ENCODE peak calls at places on chromosomes 2 and 18, in nine cellular contexts. One of them, this sample, is unnamed. For H3K4me1, the result is how much of the 10 kb centered on the place peaks cover.

GRCh38 chr2:29223851-29224692 is 108.9 kb downstream of the CLIP4 start:
- DNase-seq in adrenal gland: peak
- DNase-seq in psoas muscle: peak
- DNase-seq in mucosa of descending colon: no peak
- DNase-seq in heart left ventricle: peak
- DNase-seq in stomach: no peak
- DNase-seq in H9: no peak
- DNase-seq in pancreas: peak
- DNase-seq in spleen: peak
- DNase-seq in this sample: peak

GRCh38 chr2:52395912-52396311 is 1364.0 kb upstream of the NRXN1 start:
- DNase-seq in spleen: no peak
- DNase-seq in pancreas: no peak
- DNase-seq in heart left ventricle: no peak
- DNase-seq in H9: no peak
- DNase-seq in stomach: no peak
- DNase-seq in mucosa of descending colon: no peak
- DNase-seq in psoas muscle: no peak
- DNase-seq in adrenal gland: no peak
- DNase-seq in this sample: no peak

GRCh38 chr2:147628971-147629421 is 215.8 kb upstream of the ACVR2A start:
- DNase-seq in adrenal gland: no peak
- DNase-seq in H9: no peak
- DNase-seq in stomach: no peak
- DNase-seq in pancreas: no peak
- DNase-seq in mucosa of descending colon: no peak
- DNase-seq in heart left ventricle: no peak
- DNase-seq in psoas muscle: no peak
- DNase-seq in spleen: no peak
- DNase-seq in this sample: no peak

GRCh38 chr2:145066795-145067194 is 546.9 kb upstream of the ZEB2 start:
- DNase-seq in adrenal gland: no peak
- DNase-seq in stomach: no peak
- DNase-seq in H9: no peak
- DNase-seq in psoas muscle: peak
- DNase-seq in mucosa of descending colon: no peak
- DNase-seq in pancreas: no peak
- DNase-seq in spleen: no peak
- DNase-seq in heart left ventricle: no peak
- DNase-seq in this sample: no peak

GRCh38 chr2:37775908-37776250 is 104.4 kb upstream of the CDC42EP3 start:
- DNase-seq in adrenal gland: no peak
- DNase-seq in heart left ventricle: no peak
- DNase-seq in pancreas: no peak
- DNase-seq in mucosa of descending colon: no peak
- DNase-seq in stomach: no peak
- DNase-seq in spleen: no peak
- DNase-seq in psoas muscle: no peak
- DNase-seq in H9: no peak
- DNase-seq in this sample: peak

GRCh38 chr2:42102606-42103450 is 55.0 kb downstream of the PKDCC start:
- DNase-seq in H9: peak
- DNase-seq in pancreas: peak
- DNase-seq in stomach: peak
- DNase-seq in spleen: peak
- DNase-seq in psoas muscle: peak
- DNase-seq in heart left ventricle: peak
- DNase-seq in adrenal gland: peak
- DNase-seq in mucosa of descending colon: peak
- DNase-seq in this sample: no peak

GRCh38 chr2:27888790-27889189 is 1.4 kb downstream of the RBKS start:
- DNase-seq in spleen: no peak
- DNase-seq in stomach: no peak
- DNase-seq in adrenal gland: no peak
- DNase-seq in H9: no peak
- DNase-seq in psoas muscle: no peak
- DNase-seq in heart left ventricle: no peak
- DNase-seq in pancreas: no peak
- DNase-seq in mucosa of descending colon: no peak
- DNase-seq in this sample: no peak

GRCh38 chr2:229202646-229203045 is 68.4 kb downstream of the PID1 start:
- DNase-seq in pancreas: no peak
- DNase-seq in mucosa of descending colon: no peak
- DNase-seq in H9: no peak
- DNase-seq in heart left ventricle: no peak
- DNase-seq in adrenal gland: no peak
- DNase-seq in stomach: no peak
- DNase-seq in spleen: no peak
- DNase-seq in psoas muscle: no peak
- DNase-seq in this sample: no peak

GRCh38 chr2:154032220-154032619 is 160.5 kb downstream of the GALNT13 start:
- DNase-seq in stomach: no peak
- DNase-seq in adrenal gland: no peak
- DNase-seq in mucosa of descending colon: no peak
- DNase-seq in heart left ventricle: no peak
- DNase-seq in psoas muscle: no peak
- DNase-seq in H9: no peak
- DNase-seq in spleen: no peak
- DNase-seq in pancreas: no peak
- DNase-seq in this sample: no peak

GRCh38 chr18:6614952-6615351 is 114.6 kb upstream of the ARHGAP28 start:
- DNase-seq in psoas muscle: no peak
- DNase-seq in mucosa of descending colon: no peak
- DNase-seq in heart left ventricle: no peak
- DNase-seq in pancreas: no peak
- DNase-seq in spleen: no peak
- DNase-seq in stomach: no peak
- DNase-seq in H9: no peak
- DNase-seq in adrenal gland: no peak
- DNase-seq in this sample: no peak

GRCh38 chr2:150391779-150392178 is 95.7 kb downstream of the RND3 start:
- DNase-seq in mucosa of descending colon: no peak
- DNase-seq in pancreas: no peak
- DNase-seq in psoas muscle: no peak
- DNase-seq in spleen: no peak
- DNase-seq in adrenal gland: no peak
- DNase-seq in stomach: no peak
- DNase-seq in heart left ventricle: no peak
- DNase-seq in H9: no peak
- DNase-seq in this sample: no peak

GRCh38 chr2:172106128-172106961 is 3.6 kb upstream of the DLX2 start:
- DNase-seq in mucosa of descending colon: peak
- DNase-seq in pancreas: no peak
- DNase-seq in stomach: no peak
- DNase-seq in spleen: peak
- DNase-seq in psoas muscle: peak
- DNase-seq in heart left ventricle: no peak
- DNase-seq in adrenal gland: no peak
- DNase-seq in H9: peak
- DNase-seq in this sample: no peak

GRCh38 chr2:135600915-135601314 is 69.6 kb downstream of the R3HDM1 start:
- DNase-seq in mucosa of descending colon: no peak
- DNase-seq in stomach: no peak
- DNase-seq in pancreas: no peak
- DNase-seq in H9: no peak
- DNase-seq in adrenal gland: no peak
- DNase-seq in spleen: no peak
- DNase-seq in psoas muscle: no peak
- DNase-seq in heart left ventricle: no peak
- DNase-seq in this sample: no peak

GRCh38 chr2:138094031-138094430 is 129.8 kb downstream of the HNMT start:
- DNase-seq in stomach: no peak
- DNase-seq in spleen: no peak
- DNase-seq in H9: no peak
- DNase-seq in heart left ventricle: no peak
- DNase-seq in adrenal gland: no peak
- DNase-seq in mucosa of descending colon: no peak
- DNase-seq in pancreas: no peak
- DNase-seq in psoas muscle: no peak
- DNase-seq in this sample: no peak

GRCh38 chr18:24460388-24460787 is at the start of gene HRH4:
- DNase-seq in mucosa of descending colon: no peak
- DNase-seq in stomach: no peak
- DNase-seq in heart left ventricle: no peak
- DNase-seq in H9: no peak
- DNase-seq in spleen: no peak
- DNase-seq in pancreas: no peak
- DNase-seq in psoas muscle: no peak
- DNase-seq in adrenal gland: no peak
- DNase-seq in this sample: no peak

GRCh38 chr2:148978736-148979135 is 59.8 kb upstream of the LYPD6B start:
- DNase-seq in pancreas: no peak
- DNase-seq in psoas muscle: no peak
- DNase-seq in H9: no peak
- DNase-seq in mucosa of descending colon: no peak
- DNase-seq in spleen: no peak
- DNase-seq in stomach: no peak
- DNase-seq in heart left ventricle: no peak
- DNase-seq in adrenal gland: no peak
- DNase-seq in this sample: no peak

GRCh38 chr18:79919089-79919488 is 32.4 kb downstream of the SLC66A2 start:
- DNase-seq in mucosa of descending colon: peak
- DNase-seq in spleen: peak
- DNase-seq in stomach: peak
- DNase-seq in H9: peak
- DNase-seq in heart left ventricle: no peak
- DNase-seq in adrenal gland: peak
- DNase-seq in psoas muscle: peak
- DNase-seq in pancreas: peak
- DNase-seq in this sample: peak

GRCh38 chr2:118643286-118643685 is 204.2 kb downstream of the EN1 start:
- DNase-seq in heart left ventricle: no peak
- DNase-seq in mucosa of descending colon: no peak
- DNase-seq in stomach: no peak
- DNase-seq in H9: no peak
- DNase-seq in spleen: no peak
- DNase-seq in adrenal gland: no peak
- DNase-seq in pancreas: no peak
- DNase-seq in psoas muscle: no peak
- DNase-seq in this sample: no peak

GRCh38 chr2:235003096-235003775 is 51.4 kb downstream of the SH3BP4 start:
- DNase-seq in mucosa of descending colon: no peak
- DNase-seq in adrenal gland: no peak
- DNase-seq in heart left ventricle: no peak
- DNase-seq in H9: no peak
- DNase-seq in pancreas: no peak
- DNase-seq in psoas muscle: peak
- DNase-seq in spleen: peak
- DNase-seq in stomach: no peak
- DNase-seq in this sample: no peak
- H3K4me1 ChIP-seq in mucosa of descending colon: under half
- H3K4me1 ChIP-seq in adrenal gland: under half
- H3K4me1 ChIP-seq in heart left ventricle: under half
- H3K4me1 ChIP-seq in H9: under half
- H3K4me1 ChIP-seq in pancreas: half or more
- H3K4me1 ChIP-seq in psoas muscle: under half
- H3K4me1 ChIP-seq in spleen: under half
- H3K4me1 ChIP-seq in stomach: half or more
- H3K4me1 ChIP-seq in this sample: under half

GRCh38 chr2:71457959-71458322 is 4.6 kb downstream of the DYSF start:
- DNase-seq in spleen: no peak
- DNase-seq in heart left ventricle: no peak
- DNase-seq in H9: no peak
- DNase-seq in psoas muscle: no peak
- DNase-seq in stomach: no peak
- DNase-seq in pancreas: no peak
- DNase-seq in adrenal gland: no peak
- DNase-seq in mucosa of descending colon: no peak
- DNase-seq in this sample: no peak
- H3K4me1 ChIP-seq in spleen: half or more
- H3K4me1 ChIP-seq in heart left ventricle: half or more
- H3K4me1 ChIP-seq in H9: under half
- H3K4me1 ChIP-seq in psoas muscle: half or more
- H3K4me1 ChIP-seq in stomach: half or more
- H3K4me1 ChIP-seq in pancreas: under half
- H3K4me1 ChIP-seq in adrenal gland: under half
- H3K4me1 ChIP-seq in mucosa of descending colon: under half
- H3K4me1 ChIP-seq in this sample: under half

GRCh38 chr18:9237982-9238381 is 96.6 kb upstream of the TWSG1 start:
- DNase-seq in H9: no peak
- DNase-seq in stomach: no peak
- DNase-seq in pancreas: no peak
- DNase-seq in adrenal gland: no peak
- DNase-seq in spleen: no peak
- DNase-seq in mucosa of descending colon: no peak
- DNase-seq in psoas muscle: no peak
- DNase-seq in heart left ventricle: no peak
- DNase-seq in this sample: no peak

GRCh38 chr18:9244376-9244775 is 90.2 kb upstream of the TWSG1 start:
- DNase-seq in stomach: no peak
- DNase-seq in mucosa of descending colon: no peak
- DNase-seq in adrenal gland: no peak
- DNase-seq in pancreas: no peak
- DNase-seq in H9: no peak
- DNase-seq in heart left ventricle: no peak
- DNase-seq in spleen: no peak
- DNase-seq in psoas muscle: no peak
- DNase-seq in this sample: no peak

GRCh38 chr18:9240270-9240669 is 94.3 kb upstream of the TWSG1 start:
- DNase-seq in psoas muscle: no peak
- DNase-seq in stomach: no peak
- DNase-seq in adrenal gland: no peak
- DNase-seq in heart left ventricle: no peak
- DNase-seq in mucosa of descending colon: no peak
- DNase-seq in pancreas: no peak
- DNase-seq in spleen: no peak
- DNase-seq in H9: no peak
- DNase-seq in this sample: no peak

GRCh38 chr18:9242987-9243386 is 91.6 kb upstream of the TWSG1 start:
- DNase-seq in pancreas: no peak
- DNase-seq in mucosa of descending colon: no peak
- DNase-seq in stomach: no peak
- DNase-seq in psoas muscle: no peak
- DNase-seq in spleen: no peak
- DNase-seq in adrenal gland: no peak
- DNase-seq in heart left ventricle: no peak
- DNase-seq in H9: no peak
- DNase-seq in this sample: no peak

DNA sequence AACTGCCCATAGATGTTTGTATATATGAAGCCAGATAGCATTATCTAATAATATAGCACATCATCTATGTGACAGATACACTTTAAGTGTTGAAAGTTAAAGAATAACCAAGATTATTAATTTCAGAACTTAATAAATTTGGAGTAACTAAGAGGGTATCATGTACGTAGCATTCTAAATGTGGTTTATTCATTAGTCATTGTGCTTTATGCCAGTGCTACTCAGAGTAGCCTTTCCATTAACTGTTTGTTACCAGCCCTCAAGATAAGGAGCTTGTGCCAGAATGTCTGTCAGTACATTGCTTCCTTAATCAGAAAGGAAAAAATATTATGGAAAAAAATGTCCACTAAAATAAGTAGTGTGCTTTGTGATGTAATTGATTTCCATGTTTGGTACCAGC is 94.9 kb upstream of the TWSG1 start:
- DNase-seq in psoas muscle: no peak
- DNase-seq in stomach: no peak
- DNase-seq in heart left ventricle: no peak
- DNase-seq in H9: no peak
- DNase-seq in adrenal gland: no peak
- DNase-seq in pancreas: no peak
- DNase-seq in spleen: no peak
- DNase-seq in mucosa of descending colon: no peak
- DNase-seq in this sample: no peak
- H3K4me1 ChIP-seq in psoas muscle: under half
- H3K4me1 ChIP-seq in stomach: under half
- H3K4me1 ChIP-seq in heart left ventricle: under half
- H3K4me1 ChIP-seq in H9: under half
- H3K4me1 ChIP-seq in adrenal gland: under half
- H3K4me1 ChIP-seq in pancreas: under half
- H3K4me1 ChIP-seq in spleen: under half
- H3K4me1 ChIP-seq in mucosa of descending colon: under half
- H3K4me1 ChIP-seq in this sample: under half

GRCh38 chr2:69641887-69642708 is 1.4 kb downstream of the AAK1 start:
- DNase-seq in psoas muscle: no peak
- DNase-seq in pancreas: no peak
- DNase-seq in heart left ventricle: no peak
- DNase-seq in mucosa of descending colon: no peak
- DNase-seq in stomach: no peak
- DNase-seq in adrenal gland: no peak
- DNase-seq in spleen: no peak
- DNase-seq in H9: no peak
- DNase-seq in this sample: no peak
- H3K4me1 ChIP-seq in psoas muscle: half or more
- H3K4me1 ChIP-seq in pancreas: under half
- H3K4me1 ChIP-seq in heart left ventricle: half or more
- H3K4me1 ChIP-seq in mucosa of descending colon: under half
- H3K4me1 ChIP-seq in stomach: half or more
- H3K4me1 ChIP-seq in adrenal gland: under half
- H3K4me1 ChIP-seq in spleen: half or more
- H3K4me1 ChIP-seq in H9: under half
- H3K4me1 ChIP-seq in this sample: under half